ENCODE peak calls at places on chromosomes 5 and 9, in five cellular contexts. One of them, this sample, is unnamed.

GRCh38 chr5:79516986-79517385 is 3.1 kb upstream of the HOMER1 start:
- DNase-seq in GM06990: no peak
- DNase-seq in lower leg skin: no peak
- DNase-seq in right atrium auricular region: no peak
- DNase-seq in A549: no peak
- DNase-seq in this sample: no peak

GRCh38 chr9:93093449-93094293 is 2.3 kb upstream of the CARD19 start:
- DNase-seq in right atrium auricular region: no peak
- DNase-seq in A549: no peak
- DNase-seq in lower leg skin: peak; percentile 83
- DNase-seq in GM06990: peak; percentile 55
- DNase-seq in this sample: no peak

GRCh38 chr9:69223605-69224004 is 49.5 kb downstream of the TJP2 start:
- DNase-seq in GM06990: no peak
- DNase-seq in A549: peak; percentile 64
- DNase-seq in lower leg skin: no peak
- DNase-seq in right atrium auricular region: no peak
- DNase-seq in this sample: no peak

GRCh38 chr9:128414461-128414860 is 6.2 kb upstream of the CERCAM start:
- DNase-seq in GM06990: no peak
- DNase-seq in lower leg skin: no peak
- DNase-seq in right atrium auricular region: no peak
- DNase-seq in A549: peak; percentile 64
- DNase-seq in this sample: no peak

GRCh38 chr5:173969167-173970049 is 19.6 kb upstream of the C5orf47 start:
- DNase-seq in lower leg skin: no peak
- DNase-seq in right atrium auricular region: no peak
- DNase-seq in A549: peak; percentile 93
- DNase-seq in GM06990: no peak
- DNase-seq in this sample: no peak

GRCh38 chr9:23746317-23746716 is 79.7 kb downstream of the ELAVL2 start:
- DNase-seq in lower leg skin: no peak
- DNase-seq in GM06990: no peak
- DNase-seq in right atrium auricular region: no peak
- DNase-seq in A549: no peak
- DNase-seq in this sample: no peak

GRCh38 chr5:127092690-127093089 is 19.4 kb upstream of the C5orf63 start:
- DNase-seq in right atrium auricular region: no peak
- DNase-seq in GM06990: no peak
- DNase-seq in lower leg skin: no peak
- DNase-seq in A549: no peak
- DNase-seq in this sample: no peak

GRCh38 chr5:35598707-35599370 is 18.8 kb upstream of the SPEF2 start:
- DNase-seq in right atrium auricular region: no peak
- DNase-seq in lower leg skin: no peak
- DNase-seq in A549: no peak
- DNase-seq in GM06990: no peak
- DNase-seq in this sample: no peak

GRCh38 chr9:106731910-106732309 is 131.1 kb upstream of the ZNF462 start:
- DNase-seq in lower leg skin: no peak
- DNase-seq in A549: no peak
- DNase-seq in GM06990: no peak
- DNase-seq in right atrium auricular region: no peak
- DNase-seq in this sample: no peak

GRCh38 chr9:99026271-99026955 is 78.5 kb upstream of the TGFBR1 start:
- DNase-seq in A549: no peak
- DNase-seq in right atrium auricular region: peak; percentile 16
- DNase-seq in lower leg skin: no peak
- DNase-seq in GM06990: no peak
- DNase-seq in this sample: no peak

GRCh38 chr5:168305281-168305680 is 13.8 kb downstream of the WWC1 start:
- DNase-seq in GM06990: no peak
- DNase-seq in right atrium auricular region: no peak
- DNase-seq in lower leg skin: no peak
- DNase-seq in A549: no peak
- DNase-seq in this sample: no peak

GRCh38 chr5:81513982-81514381 is 120.0 kb upstream of the ACOT12 start:
- DNase-seq in lower leg skin: no peak
- DNase-seq in GM06990: no peak
- DNase-seq in A549: peak; percentile 5
- DNase-seq in right atrium auricular region: no peak
- DNase-seq in this sample: no peak

GRCh38 chr9:69076550-69076949 is 41.0 kb downstream of the FXN start:
- DNase-seq in right atrium auricular region: no peak
- DNase-seq in GM06990: no peak
- DNase-seq in lower leg skin: no peak
- DNase-seq in A549: no peak
- DNase-seq in this sample: no peak

DNA sequence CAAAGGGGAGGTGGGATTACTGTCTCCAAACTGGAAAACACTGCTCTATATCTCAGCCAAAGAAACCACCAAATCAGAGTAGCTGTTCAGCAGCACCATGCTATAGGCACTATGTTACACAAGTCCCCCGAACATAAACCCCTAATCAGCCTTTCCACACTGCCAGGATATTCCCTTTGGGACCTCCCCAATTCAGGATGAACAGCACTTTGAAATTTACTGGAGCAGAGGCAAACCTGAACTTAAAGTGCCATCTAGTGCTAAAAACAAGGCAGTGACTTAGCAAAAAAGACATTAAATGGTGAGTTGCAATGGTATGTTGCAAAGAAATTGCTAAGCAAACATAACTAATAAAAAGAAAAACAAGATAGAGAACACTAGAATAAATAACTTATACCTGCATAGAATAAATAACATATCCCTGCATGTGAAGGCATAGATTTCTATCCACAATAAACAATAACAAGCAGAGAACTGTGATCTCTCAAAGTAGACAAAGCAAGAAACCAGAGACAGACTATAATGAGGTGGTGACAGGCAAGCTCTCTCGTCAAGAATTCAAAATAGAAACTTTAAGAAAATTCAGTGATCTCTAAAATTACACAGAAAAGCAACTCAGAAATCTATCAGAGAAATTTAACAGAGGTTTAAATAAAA is 584.4 kb upstream of the ACO1 start:
- DNase-seq in right atrium auricular region: no peak
- DNase-seq in A549: no peak
- DNase-seq in GM06990: no peak
- DNase-seq in lower leg skin: no peak
- DNase-seq in this sample: no peak
- TF ChIP-seq CTCF in right atrium auricular region: peak; percentile 67
- TF ChIP-seq CTCF in A549: peak; percentile 24
- TF ChIP-seq CTCF in GM06990: peak; percentile 49
- TF ChIP-seq CTCF in lower leg skin: no peak
- TF ChIP-seq CTCF in this sample: peak; percentile 82

GRCh38 chr5:111063709-111064322 is 7.7 kb upstream of the TSLP start:
- DNase-seq in A549: no peak
- DNase-seq in right atrium auricular region: no peak
- DNase-seq in lower leg skin: no peak
- DNase-seq in GM06990: no peak
- DNase-seq in this sample: no peak
- TF ChIP-seq CTCF in A549: peak; percentile 45
- TF ChIP-seq CTCF in right atrium auricular region: peak; percentile 50
- TF ChIP-seq CTCF in lower leg skin: no peak
- TF ChIP-seq CTCF in GM06990: peak; percentile 67
- TF ChIP-seq CTCF in this sample: peak; percentile 57

GRCh38 chr5:87361536-87362213 is 51.1 kb downstream of the CCNH start:
- DNase-seq in GM06990: no peak
- DNase-seq in lower leg skin: no peak
- DNase-seq in A549: no peak
- DNase-seq in right atrium auricular region: no peak
- DNase-seq in this sample: no peak

GRCh38 chr5:87360132-87360531 is 52.6 kb downstream of the CCNH start:
- DNase-seq in right atrium auricular region: no peak
- DNase-seq in lower leg skin: no peak
- DNase-seq in A549: no peak
- DNase-seq in GM06990: no peak
- DNase-seq in this sample: no peak

GRCh38 chr5:87359106-87359505 is 53.6 kb downstream of the CCNH start:
- DNase-seq in GM06990: no peak
- DNase-seq in lower leg skin: no peak
- DNase-seq in A549: no peak
- DNase-seq in right atrium auricular region: no peak
- DNase-seq in this sample: no peak

DNA sequence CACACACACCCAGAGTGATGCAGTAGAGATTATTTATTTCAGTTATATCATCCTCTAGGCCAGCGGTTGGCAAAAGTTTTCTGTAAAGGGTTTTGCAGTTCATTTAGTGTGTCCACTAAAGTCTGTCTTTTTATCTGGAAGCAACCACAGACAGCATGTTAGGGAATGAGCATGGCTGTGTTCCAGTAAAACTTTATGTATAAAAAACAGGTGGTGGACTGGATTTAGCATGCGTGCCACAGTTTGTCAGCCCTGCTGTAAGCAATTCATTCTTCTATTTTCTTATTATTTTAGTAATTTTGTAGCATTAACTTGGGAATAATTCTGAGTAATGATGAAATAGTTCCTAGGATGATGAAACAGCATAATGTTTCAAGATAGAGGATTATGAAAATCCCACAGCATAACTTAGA is 51.7 kb downstream of the CCNH start:
- DNase-seq in lower leg skin: no peak
- DNase-seq in GM06990: no peak
- DNase-seq in right atrium auricular region: no peak
- DNase-seq in A549: no peak
- DNase-seq in this sample: no peak
- TF ChIP-seq CTCF in lower leg skin: no peak
- TF ChIP-seq CTCF in GM06990: no peak
- TF ChIP-seq CTCF in right atrium auricular region: no peak
- TF ChIP-seq CTCF in A549: no peak
- TF ChIP-seq CTCF in this sample: no peak

GRCh38 chr5:98205691-98206461 is 567.6 kb upstream of the RGMB start:
- DNase-seq in right atrium auricular region: no peak
- DNase-seq in lower leg skin: no peak
- DNase-seq in GM06990: no peak
- DNase-seq in A549: no peak
- DNase-seq in this sample: no peak

GRCh38 chr5:98209418-98209817 is 564.0 kb upstream of the RGMB start:
- DNase-seq in GM06990: no peak
- DNase-seq in right atrium auricular region: no peak
- DNase-seq in lower leg skin: no peak
- DNase-seq in A549: no peak
- DNase-seq in this sample: no peak

GRCh38 chr5:98201006-98201620 is 572.4 kb upstream of the RGMB start:
- DNase-seq in GM06990: no peak
- DNase-seq in right atrium auricular region: no peak
- DNase-seq in lower leg skin: no peak
- DNase-seq in A549: no peak
- DNase-seq in this sample: no peak

GRCh38 chr5:98206566-98206965 is 566.9 kb upstream of the RGMB start:
- DNase-seq in right atrium auricular region: no peak
- DNase-seq in GM06990: no peak
- DNase-seq in A549: no peak
- DNase-seq in lower leg skin: no peak
- DNase-seq in this sample: no peak
- TF ChIP-seq CTCF in right atrium auricular region: no peak
- TF ChIP-seq CTCF in GM06990: no peak
- TF ChIP-seq CTCF in A549: no peak
- TF ChIP-seq CTCF in lower leg skin: no peak
- TF ChIP-seq CTCF in this sample: no peak

GRCh38 chr5:131164161-131164930 is 710 bp downstream of the HINT1 start:
- DNase-seq in right atrium auricular region: peak; percentile 69
- DNase-seq in lower leg skin: peak; percentile 92
- DNase-seq in GM06990: peak; percentile 86
- DNase-seq in A549: peak; percentile 71
- DNase-seq in this sample: peak; percentile 79

GRCh38 chr5:131163315-131164119 is 1.5 kb downstream of the HINT1 start:
- DNase-seq in lower leg skin: no peak
- DNase-seq in right atrium auricular region: no peak
- DNase-seq in A549: no peak
- DNase-seq in GM06990: no peak
- DNase-seq in this sample: no peak

GRCh38 chr5:131169810-131170539 is 769 bp upstream of the LYRM7 start:
- DNase-seq in lower leg skin: no peak
- DNase-seq in right atrium auricular region: no peak
- DNase-seq in GM06990: no peak
- DNase-seq in A549: no peak
- DNase-seq in this sample: no peak

GRCh38 chr5:131167615-131168014 is 2.6 kb upstream of the HINT1 start:
- DNase-seq in GM06990: no peak
- DNase-seq in lower leg skin: no peak
- DNase-seq in A549: no peak
- DNase-seq in right atrium auricular region: no peak
- DNase-seq in this sample: no peak

GRCh38 chr5:131164931-131165727 is at the start of gene HINT1:
- DNase-seq in lower leg skin: peak; percentile 98
- DNase-seq in GM06990: peak; percentile 95
- DNase-seq in A549: peak; percentile 96
- DNase-seq in right atrium auricular region: peak; percentile 86
- DNase-seq in this sample: peak; percentile 96
- TF ChIP-seq CTCF in lower leg skin: no peak
- TF ChIP-seq CTCF in GM06990: peak; percentile 45
- TF ChIP-seq CTCF in A549: peak; percentile 19
- TF ChIP-seq CTCF in right atrium auricular region: peak; percentile 39
- TF ChIP-seq CTCF in this sample: no peak

DNA sequence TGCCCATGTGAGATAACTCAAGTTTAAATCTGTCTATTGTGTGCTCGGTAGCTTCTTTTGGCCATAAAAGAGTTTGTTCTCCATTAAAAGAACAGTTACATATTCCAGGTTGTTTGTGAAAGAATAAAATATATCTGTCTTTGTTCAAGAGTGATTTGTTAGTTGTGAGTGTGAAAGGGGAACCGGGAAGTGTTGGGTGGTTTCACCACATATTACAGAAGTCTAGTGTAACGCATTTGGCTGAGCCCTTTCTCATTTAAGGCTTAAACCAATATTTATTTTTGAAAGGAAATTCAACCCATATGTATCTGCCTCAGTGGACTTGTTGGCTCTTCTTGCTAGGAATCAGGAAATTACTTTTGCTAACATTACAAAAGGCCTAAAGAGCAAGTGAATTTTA is 54.1 kb upstream of the DMRTA1 start:
- DNase-seq in GM06990: no peak
- DNase-seq in lower leg skin: no peak
- DNase-seq in A549: no peak
- DNase-seq in right atrium auricular region: no peak
- DNase-seq in this sample: no peak
- TF ChIP-seq CTCF in GM06990: no peak
- TF ChIP-seq CTCF in lower leg skin: no peak
- TF ChIP-seq CTCF in A549: no peak
- TF ChIP-seq CTCF in right atrium auricular region: no peak
- TF ChIP-seq CTCF in this sample: no peak

GRCh38 chr9:71624728-71625127 is 143.6 kb downstream of the CEMIP2 start:
- DNase-seq in GM06990: no peak
- DNase-seq in right atrium auricular region: no peak
- DNase-seq in A549: no peak
- DNase-seq in lower leg skin: no peak
- DNase-seq in this sample: no peak
- TF ChIP-seq CTCF in GM06990: no peak
- TF ChIP-seq CTCF in right atrium auricular region: no peak
- TF ChIP-seq CTCF in A549: no peak
- TF ChIP-seq CTCF in lower leg skin: no peak
- TF ChIP-seq CTCF in this sample: peak; percentile 53